ENCODE peak calls at places on chromosome 12, in seven cellular contexts. O, K, F, E, Q, Z and H are unnamed samples.

GRCh38 chr12:6548556-6549378 is 7.1 kb downstream of the IFFO1 start:
- DNase-seq in Q (no peak), E (no peak), Z (no peak), O (no peak), F (no peak), K (no peak), H (no peak)

GRCh38 chr12:1204581-1205121 is 213.6 kb downstream of the ERC1 start:
- DNase-seq in E (no peak), F (peak; percentile 8), K (no peak), Z (no peak), Q (no peak), O (peak; percentile 56), H (no peak)

GRCh38 chr12:10395390-10395998 is 5.7 kb upstream of the KLRK1 start:
- DNase-seq in Z (no peak), K (no peak), E (no peak), Q (peak; percentile 85), F (no peak), O (peak; percentile 60), H (no peak)

GRCh38 chr12:66188584-66189475 is at the start of gene IRAK3:
- DNase-seq in Q (no peak), K (no peak), F (peak; percentile 69), O (no peak), E (no peak), Z (peak; percentile 79), H (no peak)

GRCh38 chr12:52903855-52904508 is 894 bp downstream of the KRT8 start:
- DNase-seq in O (peak; percentile 30), K (no peak), Z (peak; percentile 74), F (peak; percentile 42), Q (peak; percentile 87), E (peak; percentile 88), H (peak; percentile 77)

GRCh38 chr12:6780573-6780972 is 8.3 kb downstream of the LAG3 start:
- DNase-seq in K (no peak), Q (no peak), F (no peak), O (no peak), Z (no peak), E (no peak), H (no peak)

GRCh38 chr12:63064080-63064479 is 86.9 kb downstream of the AVPR1A start:
- DNase-seq in E (no peak), Q (no peak), Z (no peak), F (no peak), O (no peak), K (no peak), H (no peak)

GRCh38 chr12:54140958-54141388 is 47.8 kb downstream of the SMUG1 start:
- DNase-seq in K (no peak), E (no peak), O (no peak), F (no peak), Q (no peak), Z (no peak), H (no peak)

GRCh38 chr12:24562761-24563392 is 386.0 kb downstream of the BCAT1 start:
- DNase-seq in Z (peak; percentile 74), Q (no peak), O (no peak), E (no peak), F (peak; percentile 75), K (no peak), H (peak; percentile 54)

GRCh38 chr12:104535383-104535782 is 78.6 kb downstream of the CHST11 start:
- DNase-seq in Q (no peak), E (no peak), O (no peak), Z (no peak), F (no peak), K (no peak), H (no peak)

GRCh38 chr12:2325501-2325900 is 272.7 kb downstream of the CACNA1C start:
- DNase-seq in O (no peak), Q (no peak), F (no peak), Z (no peak), K (no peak), E (no peak), H (no peak)

GRCh38 chr12:6921539-6921938 is 6.2 kb upstream of the ATN1 start:
- DNase-seq in Q (no peak), O (no peak), E (no peak), F (no peak), Z (no peak), K (no peak), H (no peak)

GRCh38 chr12:132329739-132330548 is 555 bp upstream of the GALNT9 start:
- DNase-seq in Z (no peak), K (no peak), Q (no peak), O (no peak), F (no peak), E (no peak), H (no peak)

GRCh38 chr12:94180558-94181296 is 32.4 kb downstream of the PLXNC1 start:
- DNase-seq in F (no peak), K (no peak), E (no peak), Z (no peak), Q (peak; percentile 6), O (no peak), H (no peak)

GRCh38 chr12:131619736-131620506 is 91.0 kb upstream of the SFSWAP start:
- DNase-seq in Z (no peak), K (no peak), Q (no peak), O (no peak), E (no peak), F (no peak), H (no peak)

GRCh38 chr12:62250671-62251608 is 9.3 kb upstream of the USP15 start:
- DNase-seq in O (peak; percentile 39), Q (no peak), F (no peak), Z (no peak), E (peak; percentile 59), K (no peak), H (no peak)

GRCh38 chr12:43267782-43268181 is 284.2 kb downstream of the ADAMTS20 start:
- DNase-seq in Z (no peak), F (no peak), O (no peak), K (no peak), E (no peak), Q (no peak), H (no peak)

GRCh38 chr12:18552829-18553228 is 185.0 kb downstream of the PLCZ1 start:
- DNase-seq in Z (no peak), Q (no peak), K (no peak), E (no peak), F (peak; percentile 1), O (no peak), H (peak; percentile 23)

GRCh38 chr12:18551703-18552102 is 186.1 kb downstream of the PLCZ1 start:
- DNase-seq in E (no peak), K (no peak), Z (no peak), O (no peak), F (no peak), Q (no peak), H (no peak)

GRCh38 chr12:18546399-18546798 is 191.4 kb downstream of the PLCZ1 start:
- DNase-seq in Z (no peak), K (no peak), Q (peak; percentile 18), E (no peak), O (no peak), F (no peak), H (no peak)

DNA sequence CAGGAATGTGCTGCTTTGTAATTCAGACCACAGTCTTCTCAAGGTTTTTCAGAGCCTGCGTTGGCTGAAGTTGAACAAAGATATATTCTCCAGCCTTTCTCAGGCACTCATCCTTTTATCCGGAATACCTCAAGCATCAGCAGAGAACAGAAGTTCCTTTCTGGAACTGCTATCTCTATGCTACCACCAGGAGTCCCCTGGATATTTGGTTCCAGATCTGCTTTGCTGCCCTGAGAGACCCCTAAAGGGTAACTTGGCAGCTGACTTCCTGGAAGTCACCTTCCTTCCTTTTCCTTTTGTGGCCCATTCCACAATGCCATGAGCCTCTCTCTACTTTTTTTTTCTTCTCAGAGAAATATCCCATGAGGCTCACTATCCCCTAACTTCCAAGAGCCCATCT is 188.2 kb downstream of the PLCZ1 start:
- DNase-seq in Z (no peak), O (no peak), F (no peak), K (no peak), Q (no peak), E (no peak), H (no peak)
- TF ChIP-seq JUND in Z (no peak), O (no peak), F (no peak), K (no peak), Q (no peak), E (no peak), H (no peak)

GRCh38 chr12:110071967-110072366 is 23.6 kb upstream of the C12orf76 start:
- DNase-seq in E (no peak), K (no peak), Z (no peak), F (no peak), Q (no peak), O (no peak), H (no peak)

GRCh38 chr12:110071504-110071903 is 23.2 kb upstream of the C12orf76 start:
- DNase-seq in O (no peak), F (no peak), E (no peak), K (no peak), Z (no peak), Q (no peak), H (no peak)

GRCh38 chr12:110074089-110074488 is 25.8 kb upstream of the C12orf76 start:
- DNase-seq in F (no peak), O (no peak), E (no peak), Z (no peak), Q (no peak), K (no peak), H (no peak)

GRCh38 chr12:110075880-110076279 is 27.6 kb upstream of the C12orf76 start:
- DNase-seq in Q (no peak), K (no peak), Z (no peak), F (no peak), O (no peak), E (no peak), H (no peak)

GRCh38 chr12:110073049-110073831 is 24.9 kb upstream of the C12orf76 start:
- DNase-seq in K (no peak), Z (peak; percentile 48), F (peak; percentile 60), Q (no peak), E (no peak), O (no peak), H (peak; percentile 25)
- TF ChIP-seq JUND in K (no peak), Z (no peak), F (no peak), Q (no peak), E (no peak), O (no peak), H (no peak)

DNA sequence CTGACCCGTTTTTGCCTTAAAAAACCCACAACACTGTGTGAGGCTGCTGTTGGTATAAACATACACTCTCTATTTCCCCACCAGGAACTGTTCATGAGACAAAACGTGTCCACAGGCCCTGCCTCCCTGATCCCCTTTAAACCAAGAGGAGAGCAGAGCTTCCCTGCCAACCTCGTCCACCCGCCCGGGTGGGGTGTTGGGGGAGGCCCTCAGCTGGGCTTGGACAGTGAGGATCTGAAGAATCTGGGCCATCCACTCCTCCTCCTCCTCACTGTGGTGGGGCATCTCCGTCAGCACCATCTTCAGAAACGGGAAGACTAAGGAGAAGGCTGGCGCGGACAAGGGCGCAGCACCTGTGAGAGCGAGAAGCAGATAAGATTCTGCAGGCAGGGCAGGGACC is 36.8 kb downstream of the GCN1 start:
- DNase-seq in E (no peak), O (no peak), Q (no peak), F (no peak), Z (no peak), K (no peak), H (no peak)
- TF ChIP-seq JUND in E (no peak), O (no peak), Q (no peak), F (no peak), Z (no peak), K (no peak), H (no peak)

GRCh38 chr12:20883288-20883687 is 72.8 kb downstream of the SLCO1B3 start:
- DNase-seq in O (no peak), K (no peak), E (no peak), F (no peak), Q (no peak), Z (no peak), H (no peak)
- TF ChIP-seq JUND in O (no peak), K (no peak), E (no peak), F (no peak), Q (no peak), Z (no peak), H (no peak)